ENCODE peak calls at places on chromosomes 12 and 14, in seven cellular contexts. B is ovary, P is heart left ventricle, J is breast epithelium, Y is lower leg skin, M is A549, O is sigmoid colon. K is an unnamed sample.

GRCh38 chr12:124834822-124835221 is 28.8 kb downstream of the SCARB1 start:
- DNase-seq in B (no peak), P (no peak), J (no peak), Y (no peak), M (no peak), O (no peak), K (no peak)

GRCh38 chr12:66740257-66740656 is 61.4 kb upstream of the GRIP1 start:
- DNase-seq in B (no peak), P (no peak), J (no peak), Y (no peak), M (no peak), O (no peak), K (no peak)

GRCh38 chr14:37597538-37598084 is 2.2 kb downstream of the TTC6 start:
- DNase-seq in B (no peak), P (no peak), J (peak), Y (no peak), M (peak), O (peak), K (peak)

GRCh38 chr14:101120636-101121398 is 217.3 kb upstream of the RTL1 start:
- DNase-seq in B (peak), P (peak), J (no peak), Y (peak), M (no peak), O (peak), K (peak)

GRCh38 chr12:47949441-47950341 is 13.7 kb upstream of the TMEM106C start:
- DNase-seq in B (peak), P (peak), J (peak), Y (peak), M (peak), O (peak), K (peak)

GRCh38 chr14:84025258-84026012 is 1504.5 kb upstream of the FLRT2 start:
- DNase-seq in B (no peak), P (no peak), J (no peak), Y (no peak), M (no peak), O (no peak), K (peak)

GRCh38 chr12:54222609-54223008 is 33.8 kb upstream of the SMUG1 start:
- DNase-seq in B (no peak), P (no peak), J (no peak), Y (no peak), M (no peak), O (no peak), K (no peak)

GRCh38 chr12:65556676-65557424 is 267.4 kb upstream of the HMGA2 start:
- DNase-seq in B (peak), P (peak), J (peak), Y (peak), M (peak), O (peak), K (peak)

GRCh38 chr14:104390221-104390931 is 189.2 kb upstream of the C14orf180 start:
- DNase-seq in B (no peak), P (peak), J (peak), Y (peak), M (no peak), O (peak), K (peak)

GRCh38 chr12:57887631-57888406 is 41.3 kb upstream of the CTDSP2 start:
- DNase-seq in B (peak), P (peak), J (no peak), Y (no peak), M (no peak), O (no peak), K (no peak)

GRCh38 chr14:40394634-40395340 is 962.6 kb upstream of the FBXO33 start:
- DNase-seq in B (no peak), P (no peak), J (no peak), Y (no peak), M (no peak), O (no peak), K (no peak)

GRCh38 chr12:25069221-25069620 is 120.3 kb upstream of the BCAT1 start:
- DNase-seq in B (no peak), P (no peak), J (no peak), Y (no peak), M (no peak), O (no peak), K (no peak)

GRCh38 chr14:33855672-33856071 is 95.2 kb downstream of the EGLN3 start:
- DNase-seq in B (no peak), P (no peak), J (no peak), Y (no peak), M (no peak), O (no peak), K (no peak)

GRCh38 chr12:31406345-31406744 is 80.4 kb upstream of the SINHCAF start:
- DNase-seq in B (no peak), P (no peak), J (no peak), Y (no peak), M (no peak), O (no peak), K (no peak)

DNA sequence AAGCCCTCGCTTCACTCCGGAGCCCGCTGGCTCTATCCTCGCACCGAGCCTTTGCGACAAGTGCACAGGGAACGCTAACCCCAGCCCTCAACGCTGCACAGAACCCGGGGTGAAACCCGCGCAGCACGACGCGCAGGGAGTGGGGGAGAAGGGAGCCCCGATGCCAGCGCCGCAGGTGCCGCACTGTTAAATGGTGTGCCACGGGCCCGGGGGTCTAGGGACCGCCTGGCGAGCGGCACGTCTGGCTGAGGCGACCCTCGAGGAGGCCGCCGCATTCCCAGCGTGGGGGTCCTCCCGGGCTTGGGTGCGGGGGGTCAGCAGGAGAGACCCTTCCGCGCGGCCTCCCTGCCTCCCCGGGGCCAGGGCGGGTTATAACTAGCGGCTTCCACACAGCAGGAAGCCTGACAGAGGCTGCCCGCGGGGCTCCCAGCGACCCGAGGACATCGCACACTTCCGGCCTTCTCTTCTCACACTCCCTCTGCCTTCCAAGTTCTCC is 23.8 kb upstream of the LRTM2 start:
- DNase-seq in B (no peak), P (peak), J (no peak), Y (peak), M (no peak), O (no peak), K (peak)
- TF ChIP-seq POLR2A in B (no peak), P (no peak), J (no peak), Y (no peak), M (no peak), O (no peak), K (no peak)

DNA sequence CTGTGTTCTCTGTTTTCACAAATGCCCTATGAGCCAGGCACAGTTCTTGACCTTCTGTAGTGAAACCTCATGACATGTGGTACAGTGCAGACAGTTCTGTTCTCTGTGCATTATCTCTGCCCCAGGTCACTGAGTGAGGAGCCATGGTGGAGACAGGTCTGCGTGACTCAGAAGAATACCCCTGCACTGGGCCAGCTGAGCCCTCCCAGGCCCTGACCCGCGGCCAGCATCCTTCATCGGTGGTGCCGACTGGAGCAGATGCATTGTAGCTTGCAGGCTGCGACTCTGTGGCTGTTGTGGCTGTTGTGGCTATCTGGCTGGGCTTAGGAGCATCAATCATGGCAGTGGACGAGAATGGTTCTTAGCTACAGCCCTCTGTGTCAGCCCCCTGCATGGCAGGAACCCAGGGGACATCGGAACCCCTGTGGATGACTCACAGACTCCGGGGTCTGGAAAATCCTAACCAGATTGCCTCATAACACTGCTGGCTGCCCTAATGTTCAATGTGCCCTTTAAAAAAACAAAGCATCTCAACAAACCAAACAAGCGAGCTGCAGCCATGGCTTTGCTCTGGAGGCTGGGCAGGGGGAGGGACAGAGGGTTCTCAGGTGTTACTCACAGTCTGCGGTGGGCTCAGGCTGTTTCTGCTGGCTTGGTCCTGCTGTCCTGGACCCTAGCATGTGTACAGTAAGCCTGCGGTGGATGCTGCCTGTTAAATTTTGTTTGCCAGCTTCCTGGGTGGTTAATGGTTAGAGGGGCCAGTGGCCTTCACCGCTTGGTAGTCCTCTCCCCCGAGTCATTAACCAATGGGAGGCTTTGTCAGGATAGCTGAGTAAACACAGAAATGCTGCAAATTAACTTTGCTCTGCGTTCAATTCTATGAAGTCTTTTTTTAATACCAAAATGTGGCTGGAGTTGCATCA is at the start of gene SERPINA6:
- DNase-seq in B (no peak), P (no peak), J (no peak), Y (no peak), M (no peak), O (no peak), K (no peak)
- TF ChIP-seq POLR2A in B (no peak), P (no peak), J (no peak), Y (no peak), M (no peak), O (no peak), K (no peak)

GRCh38 chr12:26156201-26156871 is 31.5 kb upstream of the BHLHE41 start:
- DNase-seq in B (no peak), P (no peak), J (no peak), Y (no peak), M (no peak), O (no peak), K (no peak)
- TF ChIP-seq POLR2A in B (no peak), P (no peak), J (no peak), Y (no peak), M (no peak), O (no peak), K (no peak)

GRCh38 chr14:50001146-50001998 is 108.5 kb downstream of the ARF6 start:
- DNase-seq in B (no peak), P (peak), J (peak), Y (peak), M (peak), O (no peak), K (peak)
- TF ChIP-seq POLR2A in B (no peak), P (no peak), J (no peak), Y (no peak), M (no peak), O (no peak), K (no peak)

DNA sequence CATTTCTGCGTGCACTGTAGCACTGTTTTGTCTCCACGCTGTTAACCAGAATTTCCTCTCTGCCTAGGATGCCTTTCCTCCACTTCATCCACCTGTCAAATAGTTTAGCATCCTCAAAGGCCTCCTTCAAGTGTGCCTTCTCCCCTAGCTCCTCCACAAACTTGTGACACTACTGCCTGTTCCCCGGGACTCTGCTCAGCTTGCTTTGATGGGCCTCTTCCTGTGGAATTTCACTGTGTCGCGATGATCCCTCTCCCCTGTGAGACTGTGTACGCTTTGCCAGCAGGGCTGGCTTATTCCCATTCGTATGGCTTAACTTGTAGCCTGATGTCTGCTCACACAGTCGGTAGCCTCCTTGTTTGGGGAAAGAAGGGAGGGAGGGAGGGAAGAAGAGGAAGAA is 426.8 kb downstream of the VRK1 start:
- DNase-seq in B (no peak), P (no peak), J (no peak), Y (no peak), M (no peak), O (no peak), K (no peak)
- TF ChIP-seq POLR2A in B (no peak), P (no peak), J (no peak), Y (no peak), M (no peak), O (no peak), K (no peak)

DNA sequence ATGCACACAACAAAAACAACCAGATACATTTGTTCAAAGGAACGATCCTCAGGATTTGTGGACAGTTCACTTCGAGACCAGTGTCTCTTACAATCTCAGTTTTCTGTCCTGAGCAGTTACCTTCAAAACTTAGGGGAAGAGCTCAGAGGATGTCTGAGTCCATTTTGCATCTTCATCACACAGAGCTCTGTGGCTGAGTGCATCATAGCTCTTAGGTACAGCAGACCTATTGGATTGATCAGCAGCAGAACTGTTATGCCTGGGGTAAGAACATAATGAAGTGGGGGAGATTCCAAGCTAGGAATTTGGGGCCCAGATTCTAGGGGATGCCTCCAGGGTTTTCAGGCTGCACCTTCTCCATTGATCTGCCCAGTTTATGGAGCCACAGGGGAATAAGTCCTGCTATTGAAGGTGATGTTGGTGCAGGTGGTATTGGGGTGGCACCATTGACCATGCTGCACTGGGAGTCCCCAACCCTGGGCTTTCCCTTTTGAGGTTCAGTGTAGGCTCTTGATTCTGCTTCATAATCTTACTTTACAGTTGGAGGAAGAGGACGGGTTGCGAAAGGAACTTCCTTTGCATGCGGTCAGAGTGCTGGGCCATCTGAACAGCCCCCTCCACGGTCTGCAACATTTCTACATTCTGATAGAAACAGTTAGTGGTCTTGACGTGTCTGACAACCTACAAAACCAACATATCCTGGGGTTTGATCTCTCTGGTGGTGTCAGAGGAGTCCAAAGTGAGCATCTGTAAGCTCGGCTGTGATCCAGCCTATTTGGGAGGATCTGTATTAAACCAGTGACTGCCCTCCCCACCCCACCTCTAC is 112.8 kb downstream of the CHST11 start:
- DNase-seq in B (no peak), P (no peak), J (no peak), Y (no peak), M (no peak), O (no peak), K (peak)
- TF ChIP-seq POLR2A in B (no peak), P (no peak), J (no peak), Y (no peak), M (no peak), O (no peak), K (no peak)

GRCh38 chr12:121800694-121801600 is 2.9 kb upstream of the SETD1B start:
- DNase-seq in B (peak), P (peak), J (peak), Y (peak), M (peak), O (peak), K (peak)
- TF ChIP-seq POLR2A in B (peak), P (peak), J (peak), Y (no peak), M (peak), O (peak), K (no peak)

K was measured in testis.